ENCODE peak calls at places on chromosomes 6 and 20, in four cellular contexts. M is heart right ventricle, E is upper lobe of right lung, B is stomach. S is an unnamed sample. For H3K36me3, the result is how much of the 10 kb centered on the place peaks cover.

GRCh38 chr20:38726849-38727601 is 2.7 kb downstream of the SLC32A1 start:
- DNase-seq in M (no peak), E (no peak), B (no peak), S (peak)

GRCh38 chr20:25341716-25342680 is 48.6 kb downstream of the ABHD12 start:
- DNase-seq in M (no peak), E (no peak), B (no peak), S (no peak)

GRCh38 chr20:62837790-62838458 is 21.1 kb downstream of the COL9A3 start:
- DNase-seq in M (no peak), E (peak), B (peak), S (peak)

GRCh38 chr6:83546636-83547035 is 34.3 kb downstream of the PRSS35 start:
- DNase-seq in M (no peak), E (no peak), B (no peak), S (no peak)

GRCh38 chr20:46174469-46175126 is 56.5 kb downstream of the CD40 start:
- DNase-seq in M (peak), E (peak), B (peak), S (peak)

GRCh38 chr6:111806561-111807497 is 66.4 kb downstream of the FYN start:
- DNase-seq in M (no peak), E (no peak), B (no peak), S (no peak)

GRCh38 chr20:3080939-3081388 is 3.6 kb downstream of the AVP start:
- DNase-seq in M (peak), E (no peak), B (no peak), S (peak)

GRCh38 chr6:4638641-4639040 is 137.6 kb upstream of the CDYL start:
- DNase-seq in M (no peak), E (no peak), B (no peak), S (no peak)

GRCh38 chr20:58374906-58375760 is 13.9 kb upstream of the VAPB start:
- DNase-seq in M (peak), E (no peak), B (no peak), S (no peak)

GRCh38 chr6:43575105-43575771 is 600 bp downstream of the XPO5 start:
- DNase-seq in M (no peak), E (peak), B (peak), S (no peak)

GRCh38 chr6:21595265-21595950 is 1.9 kb downstream of the SOX4 start:
- DNase-seq in M (peak), E (peak), B (peak), S (peak)

GRCh38 chr20:62602550-62602949 is 39.8 kb upstream of the SLCO4A1 start:
- DNase-seq in M (no peak), E (peak), B (peak), S (no peak)

GRCh38 chr6:12163149-12163548 is 127.0 kb upstream of the EDN1 start:
- DNase-seq in M (no peak), E (no peak), B (no peak), S (no peak)

GRCh38 chr20:60224914-60225313 is 266.7 kb downstream of the CDH26 start:
- DNase-seq in M (no peak), E (no peak), B (no peak), S (no peak)

GRCh38 chr6:120735641-120736040 is 598.6 kb downstream of the TBC1D32 start:
- DNase-seq in M (no peak), E (no peak), B (no peak), S (no peak)

GRCh38 chr6:108760158-108761050 is 87.8 kb upstream of the ARMC2 start:
- DNase-seq in M (peak), E (no peak), B (no peak), S (no peak)

GRCh38 chr6:127517698-127518097 is 1.4 kb downstream of the MTCL3 start:
- DNase-seq in M (no peak), E (no peak), B (no peak), S (no peak)

GRCh38 chr6:127518212-127518709 is 874 bp downstream of the MTCL3 start:
- DNase-seq in M (no peak), E (no peak), B (no peak), S (no peak)

GRCh38 chr6:127519469-127519785 is 292 bp upstream of the MTCL3 start:
- DNase-seq in M (no peak), E (no peak), B (no peak), S (no peak)

GRCh38 chr6:127518710-127519468 is at the start of gene MTCL3:
- DNase-seq in M (peak), E (peak), B (no peak), S (no peak)

DNA sequence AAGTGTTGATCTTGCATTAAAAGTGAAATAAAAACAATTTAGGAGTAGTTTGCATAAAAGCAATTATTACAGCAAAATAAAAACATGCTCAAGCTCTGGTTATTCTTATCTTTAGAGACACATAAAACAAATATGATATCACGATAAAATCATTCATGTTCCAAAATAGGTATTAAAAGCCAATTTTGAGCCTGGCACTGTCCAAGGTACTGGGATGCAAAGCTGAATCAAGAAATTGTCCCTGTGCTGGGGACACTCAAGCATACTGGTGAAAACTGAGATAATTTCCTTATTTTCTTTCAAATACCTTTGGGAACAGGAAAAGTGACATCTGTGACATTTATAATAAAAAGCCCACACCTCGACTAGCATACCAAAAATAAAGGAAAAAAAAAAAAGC is 926 bp upstream of the MTCL3 start:
- DNase-seq in M (no peak), E (no peak), B (no peak), S (no peak)
- H3K27ac ChIP-seq in M (no peak), E (no peak), B (no peak), S (no peak)

GRCh38 chr20:37385659-37386504 is 39.9 kb downstream of the SRC start:
- DNase-seq in M (no peak), E (peak), B (no peak), S (no peak)
- H3K36me3 ChIP-seq in M (under half), E (under half), B (half or more), S (under half)

DNA sequence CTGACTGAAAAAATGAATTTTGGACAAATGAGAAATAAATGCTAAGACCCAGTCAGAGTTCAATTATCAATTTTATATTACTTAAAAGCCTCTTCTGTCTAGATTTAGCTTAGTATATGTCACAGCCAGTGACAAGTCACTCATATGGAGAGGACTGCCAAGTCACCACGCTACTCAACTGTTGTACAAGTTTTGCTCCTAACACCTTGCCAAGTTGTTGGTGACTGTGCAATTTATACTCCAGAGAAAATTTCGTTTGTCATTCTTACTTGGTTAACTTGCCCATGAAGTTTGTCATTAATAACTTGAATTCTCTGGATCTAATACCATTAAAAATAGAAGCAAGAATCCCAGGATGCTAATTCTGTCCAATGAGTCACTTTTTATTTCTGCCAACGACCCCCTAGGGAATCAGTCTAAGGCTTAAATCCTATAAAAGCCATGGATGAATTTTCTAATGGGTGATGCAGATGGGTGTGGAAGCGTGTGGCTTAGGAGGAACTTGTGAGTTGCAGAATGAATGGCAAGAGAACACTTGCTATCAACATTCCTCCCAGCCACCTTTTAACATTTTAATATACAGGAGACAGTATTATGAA is 30.4 kb upstream of the FBXO30 start:
- DNase-seq in M (no peak), E (no peak), B (no peak), S (no peak)
- H3K27ac ChIP-seq in M (no peak), E (no peak), B (no peak), S (no peak)

GRCh38 chr6:30932665-30933365 is 845 bp upstream of the SFTA2 start:
- DNase-seq in M (no peak), E (no peak), B (no peak), S (no peak)
- H3K36me3 ChIP-seq in M (under half), E (under half), B (under half), S (under half)

DNA sequence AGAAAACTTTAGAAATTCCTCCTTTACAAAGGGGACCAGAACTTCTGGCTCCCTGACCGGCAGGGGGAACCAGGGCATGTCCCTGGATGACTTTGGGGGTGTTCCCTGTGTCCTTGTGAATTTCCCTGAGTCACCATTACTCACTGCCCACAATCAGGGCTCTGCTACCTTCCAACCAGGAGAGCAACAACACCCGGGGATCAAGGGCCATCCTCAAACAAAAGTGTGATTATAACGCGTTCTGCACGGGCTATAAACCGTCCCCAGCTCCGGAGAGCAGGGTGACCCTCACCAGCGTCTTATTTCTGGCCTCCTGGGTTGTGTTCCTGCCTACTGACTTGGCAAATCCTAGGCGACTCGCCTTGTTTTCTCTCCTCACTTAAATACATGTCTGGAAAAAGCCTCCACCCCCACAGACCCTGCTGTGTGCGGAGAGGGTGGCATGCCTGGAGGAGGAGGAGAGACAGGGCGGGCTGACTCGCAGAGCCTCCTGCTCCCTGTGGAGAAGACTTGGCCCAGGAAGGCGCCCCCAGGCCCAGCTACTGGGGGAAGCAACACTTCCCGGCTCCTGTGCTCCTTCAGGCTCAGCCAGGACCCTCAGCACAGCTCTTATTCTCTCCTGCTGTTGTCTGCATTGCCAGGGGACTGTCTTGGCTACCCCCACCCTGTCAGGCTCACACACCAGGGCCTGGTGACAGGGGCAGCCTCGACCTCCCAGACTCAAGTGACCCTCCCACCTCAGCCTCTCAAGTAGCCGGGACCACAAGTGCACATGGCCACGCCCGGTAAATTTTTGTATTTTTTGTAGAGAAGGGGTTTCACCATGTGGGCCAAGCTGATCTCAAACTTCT is 54.1 kb downstream of the FGD2 start:
- DNase-seq in M (peak), E (peak), B (peak), S (peak)
- H3K27ac ChIP-seq in M (no peak), E (peak), B (peak), S (peak)

DNA sequence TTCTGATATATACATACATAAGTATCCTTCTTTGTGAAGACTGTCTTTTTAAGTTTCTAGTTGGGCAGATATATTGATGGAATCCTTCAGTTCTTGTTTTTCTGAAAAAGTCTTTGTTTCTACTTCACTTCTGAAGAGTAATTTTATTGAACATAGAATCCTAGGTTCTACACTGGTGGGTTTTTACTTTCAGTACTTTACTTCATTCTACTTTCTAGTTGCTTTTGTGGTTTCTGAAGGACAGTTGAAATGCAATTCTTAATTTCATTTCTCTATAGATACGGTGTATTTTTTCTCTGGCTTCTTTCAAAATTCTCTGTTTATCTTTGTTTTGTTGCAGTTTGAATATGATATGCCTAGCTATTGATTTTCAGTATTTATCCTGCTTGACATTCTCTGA is 105.3 kb downstream of the HMGCLL1 start:
- DNase-seq in M (no peak), E (no peak), B (no peak), S (no peak)
- H3K36me3 ChIP-seq in M (under half), E (under half), B (under half), S (under half)

DNA sequence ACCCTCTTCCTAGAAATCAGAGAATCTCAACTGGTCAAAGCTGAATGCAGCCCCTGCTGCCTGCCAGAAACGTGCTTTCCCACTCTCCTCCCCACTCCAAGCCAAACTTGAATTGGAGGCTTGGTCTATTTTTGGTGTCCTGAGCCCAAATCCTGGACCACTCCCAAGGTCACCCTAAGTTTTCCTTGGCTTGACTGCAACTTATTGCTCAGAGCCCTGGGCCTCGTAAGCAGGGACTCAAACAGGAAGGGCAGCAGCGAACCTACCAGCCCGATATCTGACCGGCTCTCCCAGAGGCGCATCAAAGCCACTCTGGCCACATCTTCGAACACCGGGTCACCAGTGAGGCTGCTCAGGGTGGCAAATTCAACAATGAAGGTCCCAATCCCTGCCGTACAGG is 12.7 kb downstream of the EDEM2 start:
- DNase-seq in M (peak), E (no peak), B (no peak), S (no peak)
- H3K27ac ChIP-seq in M (peak), E (peak), B (peak), S (peak)

GRCh38 chr20:17646209-17646717 is 35.8 kb downstream of the RRBP1 start:
- DNase-seq in M (no peak), E (peak), B (no peak), S (no peak)

GRCh38 chr20:17646901-17647301 is 35.1 kb downstream of the RRBP1 start:
- DNase-seq in M (no peak), E (peak), B (no peak), S (no peak)

GRCh38 chr20:17648782-17649730 is 33.0 kb downstream of the RRBP1 start:
- DNase-seq in M (no peak), E (peak), B (peak), S (no peak)

GRCh38 chr20:17648306-17648646 is 33.8 kb downstream of the RRBP1 start:
- DNase-seq in M (no peak), E (peak), B (no peak), S (peak)

GRCh38 chr20:17647391-17648305 is 34.4 kb downstream of the RRBP1 start:
- DNase-seq in M (no peak), E (peak), B (no peak), S (no peak)
- H3K36me3 ChIP-seq in M (under half), E (under half), B (under half), S (under half)

S was measured in upper lobe of left lung.